ENCODE peak calls at places on chromosomes 11 and 22, in four cellular contexts. K, Y, I and A are unnamed samples. For H3K4me1 and H3K27me3, the result is how much of the 10 kb centered on the place peaks cover.

GRCh38 chr22:30044369-30044768 is 35.9 kb upstream of the HORMAD2 start:
- DNase-seq in K (peak), Y (peak), I (peak), A (peak)

GRCh38 chr22:38032681-38033521 is 24.3 kb upstream of the PICK1 start:
- DNase-seq in K (no peak), Y (peak), I (peak), A (no peak)

GRCh38 chr11:114216804-114217195 is 79.4 kb upstream of the NNMT start:
- DNase-seq in K (no peak), Y (no peak), I (no peak), A (no peak)

GRCh38 chr11:129440028-129440630 is 64.5 kb downstream of the BARX2 start:
- DNase-seq in K (peak), Y (peak), I (no peak), A (no peak)

GRCh38 chr11:47378011-47378835 is at the start of gene SPI1:
- DNase-seq in K (no peak), Y (no peak), I (no peak), A (peak)

GRCh38 chr22:22578702-22579424 is 19.8 kb upstream of the PRAME start:
- DNase-seq in K (no peak), Y (peak), I (peak), A (no peak)

GRCh38 chr11:132941024-132941646 is 591.2 kb downstream of the OPCML start:
- DNase-seq in K (peak), Y (peak), I (peak), A (no peak)

GRCh38 chr11:31702966-31703365 is 108.2 kb downstream of the PAX6 start:
- DNase-seq in K (no peak), Y (peak), I (peak), A (no peak)

GRCh38 chr11:34359548-34359891 is 1.7 kb upstream of the ABTB2 start:
- DNase-seq in K (no peak), Y (no peak), I (no peak), A (no peak)
- H3K9ac ChIP-seq in K (no peak), Y (no peak), I (no peak), A (no peak)

GRCh38 chr11:8654503-8654902 is 28.0 kb downstream of the TRIM66 start:
- DNase-seq in K (no peak), Y (no peak), I (peak), A (no peak)
- H3K4me1 ChIP-seq in K (under half), Y (under half), I (under half), A (under half)

GRCh38 chr11:117881217-117881616 is 4.8 kb upstream of the FXYD6 start:
- DNase-seq in K (no peak), Y (no peak), I (no peak), A (no peak)
- H3K27me3 ChIP-seq in K (under half), Y (under half), I (under half), A (under half)

DNA sequence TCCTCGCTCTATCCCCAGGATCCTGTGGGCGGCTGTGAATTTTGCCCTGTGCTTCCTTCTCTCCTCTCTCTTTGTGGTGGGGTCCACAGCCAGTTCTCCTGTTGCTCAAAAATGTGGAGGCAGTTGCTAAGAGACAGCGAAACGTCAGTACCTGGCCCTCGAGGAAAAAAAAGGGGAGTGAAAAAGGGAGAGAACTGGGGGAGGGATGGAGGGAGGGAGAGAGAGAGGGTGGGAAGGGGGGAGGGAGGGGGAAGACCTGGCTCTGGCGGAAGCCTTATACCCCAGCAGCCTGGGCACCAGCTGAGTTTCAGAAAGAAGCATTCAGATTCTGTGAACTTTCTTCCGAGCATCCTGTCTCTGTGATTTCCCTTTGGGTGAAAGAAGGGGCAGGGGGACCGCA is 2.1 kb upstream of the LRRC55 start:
- DNase-seq in K (no peak), Y (no peak), I (no peak), A (no peak)
- H3K9ac ChIP-seq in K (no peak), Y (no peak), I (no peak), A (no peak)

GRCh38 chr22:37012956-37013355 is 6.3 kb downstream of the TST start:
- DNase-seq in K (no peak), Y (no peak), I (no peak), A (no peak)
- H3K4me1 ChIP-seq in K (under half), Y (under half), I (under half), A (under half)

DNA sequence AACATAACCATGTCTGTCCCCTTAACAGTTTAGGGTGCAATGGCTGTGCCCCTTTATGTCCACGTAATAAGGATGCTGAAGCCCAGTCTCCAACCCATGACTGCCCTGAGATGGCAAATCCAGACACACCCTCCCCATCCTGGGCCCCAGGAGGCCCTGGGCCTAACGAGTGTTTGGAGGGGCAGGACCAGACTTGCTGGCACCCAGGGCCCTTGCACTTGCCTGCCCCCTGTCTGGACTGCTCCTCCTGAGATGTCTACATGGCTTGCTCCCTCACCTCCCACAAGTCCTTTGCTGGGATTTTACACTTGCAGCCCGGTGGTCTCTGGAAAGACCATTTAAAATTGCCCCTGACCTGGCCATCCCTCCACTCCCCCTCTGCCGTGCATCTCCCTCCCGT is 132.2 kb upstream of the NECTIN1 start:
- DNase-seq in K (peak), Y (no peak), I (no peak), A (no peak)
- H3K27me3 ChIP-seq in K (under half), Y (under half), I (under half), A (under half)

DNA sequence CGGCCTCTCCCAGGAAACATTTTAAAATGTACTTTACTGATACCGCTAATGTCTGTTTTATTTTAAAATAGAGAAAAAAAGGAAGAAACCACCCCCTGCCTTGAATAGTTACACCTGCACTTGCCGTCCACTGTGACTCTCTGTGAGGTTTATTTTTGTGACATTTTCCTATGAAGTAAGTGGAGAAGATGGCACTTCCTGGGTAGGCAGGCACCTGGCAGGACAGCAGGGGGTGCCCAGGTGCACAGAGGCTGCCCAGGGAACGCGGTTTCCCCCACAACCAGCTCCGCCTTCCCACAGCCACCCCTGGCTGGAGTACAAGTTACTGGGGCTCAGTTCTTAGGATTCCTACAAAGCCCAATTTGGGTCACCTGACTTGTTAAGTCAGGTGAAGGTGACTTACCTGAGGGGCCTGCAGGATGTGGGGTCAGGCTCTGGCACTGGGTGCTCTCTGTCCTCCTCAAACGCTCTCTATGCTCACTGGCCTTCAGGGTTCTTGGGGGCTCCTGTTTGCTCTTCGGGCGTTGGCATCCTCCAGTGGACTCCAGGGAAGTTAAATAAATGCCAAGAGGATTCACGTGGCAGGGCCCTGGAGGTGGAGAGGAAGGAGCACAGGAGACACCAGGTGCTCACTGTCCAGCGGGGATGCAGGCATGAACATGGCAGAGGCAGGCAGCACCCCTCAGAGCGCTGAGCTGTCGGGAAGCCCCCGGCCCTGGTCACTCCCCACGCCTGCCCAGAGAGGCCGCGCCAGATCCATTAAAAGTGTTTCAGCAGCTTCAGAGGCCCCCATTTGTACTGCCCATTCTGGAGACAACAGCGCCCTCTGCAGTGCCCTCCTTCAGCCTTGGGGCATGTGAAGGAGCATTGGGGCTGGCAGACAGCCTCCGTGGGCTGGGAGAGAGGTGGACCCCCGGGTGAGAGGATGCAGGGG is 1021.2 kb downstream of the TBC1D22A start:
- DNase-seq in K (no peak), Y (no peak), I (no peak), A (no peak)
- H3K9ac ChIP-seq in K (no peak), Y (no peak), I (no peak), A (no peak)

GRCh38 chr11:73382747-73383146 is 6.5 kb downstream of the RELT start:
- DNase-seq in K (no peak), Y (no peak), I (no peak), A (no peak)

GRCh38 chr11:73380321-73380720 is 4.1 kb downstream of the RELT start:
- DNase-seq in K (no peak), Y (no peak), I (no peak), A (no peak)

GRCh38 chr11:73382183-73382582 is 6.0 kb downstream of the RELT start:
- DNase-seq in K (no peak), Y (no peak), I (no peak), A (no peak)

GRCh38 chr11:73380897-73381410 is 4.8 kb downstream of the RELT start:
- DNase-seq in K (no peak), Y (no peak), I (no peak), A (no peak)

GRCh38 chr11:73381589-73381988 is 5.4 kb downstream of the RELT start:
- DNase-seq in K (no peak), Y (no peak), I (no peak), A (no peak)
- H3K4me1 ChIP-seq in K (under half), Y (under half), I (under half), A (under half)